ENCODE peak calls at places on chromosome 12, in nine cellular contexts. One of them, this sample, is unnamed.

GRCh38 chr12:77724367-77724957 is 106.2 kb upstream of the NAV3 start:
- DNase-seq in stimulated activated CD4-positive, alpha-beta T cell treated with anti-CD3 and anti-CD28 coated beads, Interleukin-15, amount 100 ng/mL, for 24 hours: no peak
- DNase-seq in Daoy: peak; percentile 41
- DNase-seq in WERI-Rb-1: peak; percentile 16
- DNase-seq in effector CD8-positive, alpha-beta T cell: no peak
- DNase-seq in GM04504: peak; percentile 16
- DNase-seq in natural killer cell: no peak
- DNase-seq in NCI-H446: peak; percentile 46
- DNase-seq in activated CD4-positive, alpha-beta T cell treated with anti-CD3 and anti-CD28 coated beads, Interleukin-2, amount 50 U/mL, for 48 hours: no peak
- DNase-seq in this sample: peak; percentile 76

GRCh38 chr12:51970904-51971646 is 19.6 kb downstream of the ACVR1B start:
- DNase-seq in activated CD4-positive, alpha-beta T cell treated with anti-CD3 and anti-CD28 coated beads, Interleukin-2, amount 50 U/mL, for 48 hours: peak; percentile 49
- DNase-seq in stimulated activated CD4-positive, alpha-beta T cell treated with anti-CD3 and anti-CD28 coated beads, Interleukin-15, amount 100 ng/mL, for 24 hours: peak; percentile 64
- DNase-seq in natural killer cell: no peak
- DNase-seq in GM04504: no peak
- DNase-seq in effector CD8-positive, alpha-beta T cell: no peak
- DNase-seq in WERI-Rb-1: peak; percentile 22
- DNase-seq in NCI-H446: no peak
- DNase-seq in Daoy: peak; percentile 74
- DNase-seq in this sample: peak; percentile 40

GRCh38 chr12:48053883-48054282 is 49.6 kb upstream of the COL2A1 start:
- DNase-seq in activated CD4-positive, alpha-beta T cell treated with anti-CD3 and anti-CD28 coated beads, Interleukin-2, amount 50 U/mL, for 48 hours: no peak
- DNase-seq in Daoy: no peak
- DNase-seq in natural killer cell: no peak
- DNase-seq in stimulated activated CD4-positive, alpha-beta T cell treated with anti-CD3 and anti-CD28 coated beads, Interleukin-15, amount 100 ng/mL, for 24 hours: no peak
- DNase-seq in effector CD8-positive, alpha-beta T cell: no peak
- DNase-seq in GM04504: no peak
- DNase-seq in WERI-Rb-1: no peak
- DNase-seq in NCI-H446: no peak
- DNase-seq in this sample: no peak

GRCh38 chr12:89247541-89247942 is 104.8 kb downstream of the DUSP6 start:
- DNase-seq in Daoy: no peak
- DNase-seq in stimulated activated CD4-positive, alpha-beta T cell treated with anti-CD3 and anti-CD28 coated beads, Interleukin-15, amount 100 ng/mL, for 24 hours: no peak
- DNase-seq in NCI-H446: no peak
- DNase-seq in GM04504: no peak
- DNase-seq in natural killer cell: no peak
- DNase-seq in effector CD8-positive, alpha-beta T cell: no peak
- DNase-seq in activated CD4-positive, alpha-beta T cell treated with anti-CD3 and anti-CD28 coated beads, Interleukin-2, amount 50 U/mL, for 48 hours: no peak
- DNase-seq in WERI-Rb-1: no peak
- DNase-seq in this sample: peak; percentile 47

GRCh38 chr12:80241576-80242273 is 142.4 kb downstream of the OTOGL start:
- DNase-seq in effector CD8-positive, alpha-beta T cell: no peak
- DNase-seq in activated CD4-positive, alpha-beta T cell treated with anti-CD3 and anti-CD28 coated beads, Interleukin-2, amount 50 U/mL, for 48 hours: no peak
- DNase-seq in WERI-Rb-1: no peak
- DNase-seq in Daoy: peak; percentile 10
- DNase-seq in GM04504: no peak
- DNase-seq in NCI-H446: no peak
- DNase-seq in stimulated activated CD4-positive, alpha-beta T cell treated with anti-CD3 and anti-CD28 coated beads, Interleukin-15, amount 100 ng/mL, for 24 hours: no peak
- DNase-seq in natural killer cell: no peak
- DNase-seq in this sample: no peak

GRCh38 chr12:95918194-95918993 is 24.0 kb downstream of the CCDC38 start:
- DNase-seq in effector CD8-positive, alpha-beta T cell: no peak
- DNase-seq in WERI-Rb-1: peak; percentile 62
- DNase-seq in GM04504: peak; percentile 21
- DNase-seq in Daoy: peak; percentile 50
- DNase-seq in activated CD4-positive, alpha-beta T cell treated with anti-CD3 and anti-CD28 coated beads, Interleukin-2, amount 50 U/mL, for 48 hours: peak; percentile 17
- DNase-seq in stimulated activated CD4-positive, alpha-beta T cell treated with anti-CD3 and anti-CD28 coated beads, Interleukin-15, amount 100 ng/mL, for 24 hours: peak; percentile 45
- DNase-seq in NCI-H446: peak; percentile 51
- DNase-seq in natural killer cell: no peak
- DNase-seq in this sample: peak; percentile 79

GRCh38 chr12:123092866-123093265 is 58.0 kb downstream of the PITPNM2 start:
- DNase-seq in activated CD4-positive, alpha-beta T cell treated with anti-CD3 and anti-CD28 coated beads, Interleukin-2, amount 50 U/mL, for 48 hours: no peak
- DNase-seq in Daoy: no peak
- DNase-seq in effector CD8-positive, alpha-beta T cell: no peak
- DNase-seq in GM04504: no peak
- DNase-seq in WERI-Rb-1: no peak
- DNase-seq in NCI-H446: no peak
- DNase-seq in stimulated activated CD4-positive, alpha-beta T cell treated with anti-CD3 and anti-CD28 coated beads, Interleukin-15, amount 100 ng/mL, for 24 hours: no peak
- DNase-seq in natural killer cell: no peak
- DNase-seq in this sample: no peak

GRCh38 chr12:15627995-15628945 is 160.9 kb downstream of the EPS8 start:
- DNase-seq in effector CD8-positive, alpha-beta T cell: no peak
- DNase-seq in Daoy: peak; percentile 9
- DNase-seq in NCI-H446: no peak
- DNase-seq in GM04504: no peak
- DNase-seq in activated CD4-positive, alpha-beta T cell treated with anti-CD3 and anti-CD28 coated beads, Interleukin-2, amount 50 U/mL, for 48 hours: no peak
- DNase-seq in natural killer cell: no peak
- DNase-seq in stimulated activated CD4-positive, alpha-beta T cell treated with anti-CD3 and anti-CD28 coated beads, Interleukin-15, amount 100 ng/mL, for 24 hours: no peak
- DNase-seq in WERI-Rb-1: no peak
- DNase-seq in this sample: no peak

GRCh38 chr12:49983892-49984291 is 11.1 kb downstream of the AQP6 start:
- DNase-seq in stimulated activated CD4-positive, alpha-beta T cell treated with anti-CD3 and anti-CD28 coated beads, Interleukin-15, amount 100 ng/mL, for 24 hours: no peak
- DNase-seq in effector CD8-positive, alpha-beta T cell: no peak
- DNase-seq in GM04504: peak; percentile 56
- DNase-seq in NCI-H446: no peak
- DNase-seq in natural killer cell: no peak
- DNase-seq in activated CD4-positive, alpha-beta T cell treated with anti-CD3 and anti-CD28 coated beads, Interleukin-2, amount 50 U/mL, for 48 hours: no peak
- DNase-seq in Daoy: peak; percentile 78
- DNase-seq in WERI-Rb-1: peak; percentile 90
- DNase-seq in this sample: peak; percentile 99

GRCh38 chr12:30985814-30986452 is 59.4 kb downstream of the TSPAN11 start:
- DNase-seq in stimulated activated CD4-positive, alpha-beta T cell treated with anti-CD3 and anti-CD28 coated beads, Interleukin-15, amount 100 ng/mL, for 24 hours: peak; percentile 43
- DNase-seq in GM04504: no peak
- DNase-seq in natural killer cell: no peak
- DNase-seq in Daoy: peak; percentile 64
- DNase-seq in activated CD4-positive, alpha-beta T cell treated with anti-CD3 and anti-CD28 coated beads, Interleukin-2, amount 50 U/mL, for 48 hours: peak; percentile 24
- DNase-seq in effector CD8-positive, alpha-beta T cell: no peak
- DNase-seq in WERI-Rb-1: peak; percentile 64
- DNase-seq in NCI-H446: no peak
- DNase-seq in this sample: peak; percentile 74

GRCh38 chr12:10721654-10722501 is 1.2 kb downstream of the YBX3 start:
- DNase-seq in NCI-H446: peak; percentile 20
- DNase-seq in activated CD4-positive, alpha-beta T cell treated with anti-CD3 and anti-CD28 coated beads, Interleukin-2, amount 50 U/mL, for 48 hours: peak; percentile 53
- DNase-seq in GM04504: peak; percentile 92
- DNase-seq in Daoy: peak; percentile 81
- DNase-seq in effector CD8-positive, alpha-beta T cell: peak; percentile 50
- DNase-seq in stimulated activated CD4-positive, alpha-beta T cell treated with anti-CD3 and anti-CD28 coated beads, Interleukin-15, amount 100 ng/mL, for 24 hours: peak; percentile 70
- DNase-seq in WERI-Rb-1: peak; percentile 48
- DNase-seq in natural killer cell: peak; percentile 34
- DNase-seq in this sample: peak; percentile 91

GRCh38 chr12:114834621-114835020 is 150.6 kb upstream of the TBX3 start:
- DNase-seq in WERI-Rb-1: no peak
- DNase-seq in activated CD4-positive, alpha-beta T cell treated with anti-CD3 and anti-CD28 coated beads, Interleukin-2, amount 50 U/mL, for 48 hours: no peak
- DNase-seq in GM04504: no peak
- DNase-seq in stimulated activated CD4-positive, alpha-beta T cell treated with anti-CD3 and anti-CD28 coated beads, Interleukin-15, amount 100 ng/mL, for 24 hours: no peak
- DNase-seq in natural killer cell: no peak
- DNase-seq in Daoy: peak; percentile 62
- DNase-seq in NCI-H446: no peak
- DNase-seq in effector CD8-positive, alpha-beta T cell: no peak
- DNase-seq in this sample: no peak

GRCh38 chr12:67080637-67081036 is 188.5 kb upstream of the CAND1 start:
- DNase-seq in NCI-H446: no peak
- DNase-seq in WERI-Rb-1: no peak
- DNase-seq in stimulated activated CD4-positive, alpha-beta T cell treated with anti-CD3 and anti-CD28 coated beads, Interleukin-15, amount 100 ng/mL, for 24 hours: no peak
- DNase-seq in activated CD4-positive, alpha-beta T cell treated with anti-CD3 and anti-CD28 coated beads, Interleukin-2, amount 50 U/mL, for 48 hours: no peak
- DNase-seq in natural killer cell: no peak
- DNase-seq in GM04504: no peak
- DNase-seq in effector CD8-positive, alpha-beta T cell: no peak
- DNase-seq in Daoy: no peak
- DNase-seq in this sample: no peak

GRCh38 chr12:49232940-49233841 is 31.7 kb upstream of the TUBA1C start:
- DNase-seq in effector CD8-positive, alpha-beta T cell: no peak
- DNase-seq in WERI-Rb-1: peak; percentile 80
- DNase-seq in Daoy: peak; percentile 56
- DNase-seq in GM04504: no peak
- DNase-seq in natural killer cell: no peak
- DNase-seq in NCI-H446: peak; percentile 66
- DNase-seq in stimulated activated CD4-positive, alpha-beta T cell treated with anti-CD3 and anti-CD28 coated beads, Interleukin-15, amount 100 ng/mL, for 24 hours: no peak
- DNase-seq in activated CD4-positive, alpha-beta T cell treated with anti-CD3 and anti-CD28 coated beads, Interleukin-2, amount 50 U/mL, for 48 hours: no peak
- DNase-seq in this sample: peak; percentile 95

GRCh38 chr12:53289891-53290290 is 5.5 kb upstream of the PFDN5 start:
- DNase-seq in activated CD4-positive, alpha-beta T cell treated with anti-CD3 and anti-CD28 coated beads, Interleukin-2, amount 50 U/mL, for 48 hours: no peak
- DNase-seq in GM04504: no peak
- DNase-seq in stimulated activated CD4-positive, alpha-beta T cell treated with anti-CD3 and anti-CD28 coated beads, Interleukin-15, amount 100 ng/mL, for 24 hours: no peak
- DNase-seq in WERI-Rb-1: no peak
- DNase-seq in natural killer cell: no peak
- DNase-seq in effector CD8-positive, alpha-beta T cell: no peak
- DNase-seq in NCI-H446: no peak
- DNase-seq in Daoy: peak; percentile 47
- DNase-seq in this sample: no peak

GRCh38 chr12:88391556-88391955 is 188.7 kb downstream of the KITLG start:
- DNase-seq in effector CD8-positive, alpha-beta T cell: no peak
- DNase-seq in NCI-H446: no peak
- DNase-seq in stimulated activated CD4-positive, alpha-beta T cell treated with anti-CD3 and anti-CD28 coated beads, Interleukin-15, amount 100 ng/mL, for 24 hours: no peak
- DNase-seq in WERI-Rb-1: no peak
- DNase-seq in Daoy: peak; percentile 72
- DNase-seq in activated CD4-positive, alpha-beta T cell treated with anti-CD3 and anti-CD28 coated beads, Interleukin-2, amount 50 U/mL, for 48 hours: no peak
- DNase-seq in natural killer cell: no peak
- DNase-seq in GM04504: peak; percentile 76
- DNase-seq in this sample: no peak

GRCh38 chr12:107544947-107545346 is 140.7 kb upstream of the PWP1 start:
- DNase-seq in effector CD8-positive, alpha-beta T cell: no peak
- DNase-seq in stimulated activated CD4-positive, alpha-beta T cell treated with anti-CD3 and anti-CD28 coated beads, Interleukin-15, amount 100 ng/mL, for 24 hours: no peak
- DNase-seq in activated CD4-positive, alpha-beta T cell treated with anti-CD3 and anti-CD28 coated beads, Interleukin-2, amount 50 U/mL, for 48 hours: no peak
- DNase-seq in natural killer cell: no peak
- DNase-seq in GM04504: no peak
- DNase-seq in WERI-Rb-1: no peak
- DNase-seq in NCI-H446: no peak
- DNase-seq in Daoy: no peak
- DNase-seq in this sample: no peak

GRCh38 chr12:6635375-6635855 is 344 bp downstream of the LPAR5 start:
- DNase-seq in effector CD8-positive, alpha-beta T cell: peak; percentile 11
- DNase-seq in stimulated activated CD4-positive, alpha-beta T cell treated with anti-CD3 and anti-CD28 coated beads, Interleukin-15, amount 100 ng/mL, for 24 hours: peak; percentile 71
- DNase-seq in Daoy: no peak
- DNase-seq in NCI-H446: no peak
- DNase-seq in GM04504: no peak
- DNase-seq in WERI-Rb-1: no peak
- DNase-seq in activated CD4-positive, alpha-beta T cell treated with anti-CD3 and anti-CD28 coated beads, Interleukin-2, amount 50 U/mL, for 48 hours: no peak
- DNase-seq in natural killer cell: peak; percentile 57
- DNase-seq in this sample: no peak

GRCh38 chr12:105667880-105668279 is 337.4 kb downstream of the C12orf75 start:
- DNase-seq in activated CD4-positive, alpha-beta T cell treated with anti-CD3 and anti-CD28 coated beads, Interleukin-2, amount 50 U/mL, for 48 hours: no peak
- DNase-seq in NCI-H446: no peak
- DNase-seq in effector CD8-positive, alpha-beta T cell: no peak
- DNase-seq in GM04504: no peak
- DNase-seq in natural killer cell: no peak
- DNase-seq in stimulated activated CD4-positive, alpha-beta T cell treated with anti-CD3 and anti-CD28 coated beads, Interleukin-15, amount 100 ng/mL, for 24 hours: no peak
- DNase-seq in Daoy: no peak
- DNase-seq in WERI-Rb-1: no peak
- DNase-seq in this sample: no peak

GRCh38 chr12:2161478-2161877 is 108.7 kb downstream of the CACNA1C start:
- DNase-seq in activated CD4-positive, alpha-beta T cell treated with anti-CD3 and anti-CD28 coated beads, Interleukin-2, amount 50 U/mL, for 48 hours: no peak
- DNase-seq in effector CD8-positive, alpha-beta T cell: no peak
- DNase-seq in stimulated activated CD4-positive, alpha-beta T cell treated with anti-CD3 and anti-CD28 coated beads, Interleukin-15, amount 100 ng/mL, for 24 hours: no peak
- DNase-seq in Daoy: no peak
- DNase-seq in NCI-H446: no peak
- DNase-seq in GM04504: no peak
- DNase-seq in natural killer cell: no peak
- DNase-seq in WERI-Rb-1: no peak
- DNase-seq in this sample: no peak

GRCh38 chr12:13835657-13836056 is 145.7 kb downstream of the GRIN2B start:
- DNase-seq in Daoy: no peak
- DNase-seq in GM04504: no peak
- DNase-seq in WERI-Rb-1: no peak
- DNase-seq in natural killer cell: no peak
- DNase-seq in stimulated activated CD4-positive, alpha-beta T cell treated with anti-CD3 and anti-CD28 coated beads, Interleukin-15, amount 100 ng/mL, for 24 hours: no peak
- DNase-seq in activated CD4-positive, alpha-beta T cell treated with anti-CD3 and anti-CD28 coated beads, Interleukin-2, amount 50 U/mL, for 48 hours: no peak
- DNase-seq in effector CD8-positive, alpha-beta T cell: no peak
- DNase-seq in NCI-H446: no peak
- DNase-seq in this sample: no peak

GRCh38 chr12:122891661-122892525 is 4.0 kb downstream of the VPS37B start:
- DNase-seq in activated CD4-positive, alpha-beta T cell treated with anti-CD3 and anti-CD28 coated beads, Interleukin-2, amount 50 U/mL, for 48 hours: no peak
- DNase-seq in effector CD8-positive, alpha-beta T cell: no peak
- DNase-seq in NCI-H446: no peak
- DNase-seq in GM04504: peak; percentile 60
- DNase-seq in Daoy: peak; percentile 77
- DNase-seq in WERI-Rb-1: no peak
- DNase-seq in natural killer cell: no peak
- DNase-seq in stimulated activated CD4-positive, alpha-beta T cell treated with anti-CD3 and anti-CD28 coated beads, Interleukin-15, amount 100 ng/mL, for 24 hours: no peak
- DNase-seq in this sample: peak; percentile 65

GRCh38 chr12:52953181-52953841 is 4.4 kb downstream of the KRT18 start:
- DNase-seq in effector CD8-positive, alpha-beta T cell: no peak
- DNase-seq in stimulated activated CD4-positive, alpha-beta T cell treated with anti-CD3 and anti-CD28 coated beads, Interleukin-15, amount 100 ng/mL, for 24 hours: no peak
- DNase-seq in NCI-H446: no peak
- DNase-seq in Daoy: no peak
- DNase-seq in natural killer cell: no peak
- DNase-seq in WERI-Rb-1: no peak
- DNase-seq in activated CD4-positive, alpha-beta T cell treated with anti-CD3 and anti-CD28 coated beads, Interleukin-2, amount 50 U/mL, for 48 hours: no peak
- DNase-seq in GM04504: no peak
- DNase-seq in this sample: no peak

GRCh38 chr12:4714879-4715278 is 5.3 kb upstream of the GALNT8 start:
- DNase-seq in natural killer cell: no peak
- DNase-seq in effector CD8-positive, alpha-beta T cell: no peak
- DNase-seq in stimulated activated CD4-positive, alpha-beta T cell treated with anti-CD3 and anti-CD28 coated beads, Interleukin-15, amount 100 ng/mL, for 24 hours: no peak
- DNase-seq in WERI-Rb-1: no peak
- DNase-seq in NCI-H446: no peak
- DNase-seq in GM04504: no peak
- DNase-seq in activated CD4-positive, alpha-beta T cell treated with anti-CD3 and anti-CD28 coated beads, Interleukin-2, amount 50 U/mL, for 48 hours: no peak
- DNase-seq in Daoy: no peak
- DNase-seq in this sample: no peak

GRCh38 chr12:39103552-39104165 is 198.3 kb upstream of the CPNE8 start:
- DNase-seq in GM04504: peak; percentile 39
- DNase-seq in WERI-Rb-1: peak; percentile 13
- DNase-seq in effector CD8-positive, alpha-beta T cell: no peak
- DNase-seq in Daoy: peak; percentile 57
- DNase-seq in natural killer cell: no peak
- DNase-seq in NCI-H446: peak; percentile 27
- DNase-seq in activated CD4-positive, alpha-beta T cell treated with anti-CD3 and anti-CD28 coated beads, Interleukin-2, amount 50 U/mL, for 48 hours: no peak
- DNase-seq in stimulated activated CD4-positive, alpha-beta T cell treated with anti-CD3 and anti-CD28 coated beads, Interleukin-15, amount 100 ng/mL, for 24 hours: no peak
- DNase-seq in this sample: peak; percentile 94

GRCh38 chr12:85206543-85206942 is 73.5 kb upstream of the ALX1 start:
- DNase-seq in stimulated activated CD4-positive, alpha-beta T cell treated with anti-CD3 and anti-CD28 coated beads, Interleukin-15, amount 100 ng/mL, for 24 hours: no peak
- DNase-seq in NCI-H446: no peak
- DNase-seq in natural killer cell: no peak
- DNase-seq in WERI-Rb-1: no peak
- DNase-seq in GM04504: no peak
- DNase-seq in activated CD4-positive, alpha-beta T cell treated with anti-CD3 and anti-CD28 coated beads, Interleukin-2, amount 50 U/mL, for 48 hours: no peak
- DNase-seq in Daoy: no peak
- DNase-seq in effector CD8-positive, alpha-beta T cell: no peak
- DNase-seq in this sample: no peak

GRCh38 chr12:124188561-124189405 is 106.1 kb upstream of the RFLNA start:
- DNase-seq in activated CD4-positive, alpha-beta T cell treated with anti-CD3 and anti-CD28 coated beads, Interleukin-2, amount 50 U/mL, for 48 hours: no peak
- DNase-seq in GM04504: no peak
- DNase-seq in WERI-Rb-1: peak; percentile 37
- DNase-seq in NCI-H446: peak; percentile 47
- DNase-seq in stimulated activated CD4-positive, alpha-beta T cell treated with anti-CD3 and anti-CD28 coated beads, Interleukin-15, amount 100 ng/mL, for 24 hours: no peak
- DNase-seq in natural killer cell: no peak
- DNase-seq in Daoy: peak; percentile 71
- DNase-seq in effector CD8-positive, alpha-beta T cell: no peak
- DNase-seq in this sample: peak; percentile 91

GRCh38 chr12:93957870-93958269 is 190.5 kb upstream of the PLXNC1 start:
- DNase-seq in activated CD4-positive, alpha-beta T cell treated with anti-CD3 and anti-CD28 coated beads, Interleukin-2, amount 50 U/mL, for 48 hours: no peak
- DNase-seq in stimulated activated CD4-positive, alpha-beta T cell treated with anti-CD3 and anti-CD28 coated beads, Interleukin-15, amount 100 ng/mL, for 24 hours: no peak
- DNase-seq in Daoy: no peak
- DNase-seq in WERI-Rb-1: no peak
- DNase-seq in NCI-H446: no peak
- DNase-seq in effector CD8-positive, alpha-beta T cell: no peak
- DNase-seq in natural killer cell: no peak
- DNase-seq in GM04504: no peak
- DNase-seq in this sample: peak; percentile 3

GRCh38 chr12:20154060-20154459 is 214.3 kb upstream of the PDE3A start:
- DNase-seq in activated CD4-positive, alpha-beta T cell treated with anti-CD3 and anti-CD28 coated beads, Interleukin-2, amount 50 U/mL, for 48 hours: no peak
- DNase-seq in effector CD8-positive, alpha-beta T cell: no peak
- DNase-seq in stimulated activated CD4-positive, alpha-beta T cell treated with anti-CD3 and anti-CD28 coated beads, Interleukin-15, amount 100 ng/mL, for 24 hours: no peak
- DNase-seq in Daoy: peak; percentile 14
- DNase-seq in WERI-Rb-1: no peak
- DNase-seq in natural killer cell: no peak
- DNase-seq in GM04504: no peak
- DNase-seq in NCI-H446: no peak
- DNase-seq in this sample: no peak

This sample was measured in NCI-H82.